ENCODE peak calls at places on chromosomes 7 and 10, in ten cellular contexts. One of them, this sample, is unnamed.

GRCh38 chr7:47581821-47582747 is at the start of gene TNS3:
- DNase-seq in activated CD4-positive, CD25-positive, alpha-beta regulatory T cell: no peak
- DNase-seq in lung: no peak
- DNase-seq in PC-9: peak; percentile 64
- DNase-seq in AG04449: no peak
- DNase-seq in non-pigmented ciliary epithelial cell: no peak
- DNase-seq in heart left ventricle: peak; percentile 52
- DNase-seq in AG20443: peak; percentile 79
- DNase-seq in NCI-H460: no peak
- DNase-seq in HTR-8/SVneo: no peak
- DNase-seq in this sample: no peak

GRCh38 chr10:106615081-106615480 is 549.4 kb downstream of the SORCS1 start:
- DNase-seq in AG20443: no peak
- DNase-seq in non-pigmented ciliary epithelial cell: peak; percentile 40
- DNase-seq in lung: no peak
- DNase-seq in HTR-8/SVneo: no peak
- DNase-seq in heart left ventricle: peak; percentile 20
- DNase-seq in NCI-H460: no peak
- DNase-seq in activated CD4-positive, CD25-positive, alpha-beta regulatory T cell: no peak
- DNase-seq in PC-9: no peak
- DNase-seq in AG04449: peak; percentile 78
- DNase-seq in this sample: peak; percentile 9

GRCh38 chr10:131943021-131943814 is 38.5 kb downstream of the BNIP3 start:
- DNase-seq in NCI-H460: peak; percentile 29
- DNase-seq in lung: no peak
- DNase-seq in AG20443: peak; percentile 31
- DNase-seq in HTR-8/SVneo: no peak
- DNase-seq in AG04449: no peak
- DNase-seq in heart left ventricle: no peak
- DNase-seq in PC-9: no peak
- DNase-seq in non-pigmented ciliary epithelial cell: no peak
- DNase-seq in activated CD4-positive, CD25-positive, alpha-beta regulatory T cell: no peak
- DNase-seq in this sample: no peak

GRCh38 chr7:732094-732541 is 5.0 kb upstream of the PRKAR1B start:
- DNase-seq in AG20443: no peak
- DNase-seq in AG04449: no peak
- DNase-seq in non-pigmented ciliary epithelial cell: peak; percentile 10
- DNase-seq in NCI-H460: peak; percentile 7
- DNase-seq in HTR-8/SVneo: no peak
- DNase-seq in PC-9: peak; percentile 83
- DNase-seq in heart left ventricle: peak; percentile 48
- DNase-seq in activated CD4-positive, CD25-positive, alpha-beta regulatory T cell: no peak
- DNase-seq in lung: no peak
- DNase-seq in this sample: no peak

GRCh38 chr7:38311329-38311937 is 38.0 kb upstream of the TARP start:
- DNase-seq in heart left ventricle: peak; percentile 38
- DNase-seq in activated CD4-positive, CD25-positive, alpha-beta regulatory T cell: no peak
- DNase-seq in AG20443: peak; percentile 55
- DNase-seq in AG04449: no peak
- DNase-seq in lung: peak; percentile 52
- DNase-seq in NCI-H460: no peak
- DNase-seq in non-pigmented ciliary epithelial cell: no peak
- DNase-seq in PC-9: no peak
- DNase-seq in HTR-8/SVneo: no peak
- DNase-seq in this sample: no peak

GRCh38 chr10:70915206-70915605 is 26.8 kb upstream of the PCBD1 start:
- DNase-seq in PC-9: no peak
- DNase-seq in activated CD4-positive, CD25-positive, alpha-beta regulatory T cell: no peak
- DNase-seq in non-pigmented ciliary epithelial cell: no peak
- DNase-seq in NCI-H460: no peak
- DNase-seq in lung: no peak
- DNase-seq in heart left ventricle: no peak
- DNase-seq in AG20443: no peak
- DNase-seq in AG04449: no peak
- DNase-seq in HTR-8/SVneo: no peak
- DNase-seq in this sample: no peak

GRCh38 chr7:30028749-30029635 is 780 bp downstream of the PLEKHA8 start:
- DNase-seq in non-pigmented ciliary epithelial cell: no peak
- DNase-seq in lung: peak; percentile 52
- DNase-seq in PC-9: peak; percentile 55
- DNase-seq in HTR-8/SVneo: peak; percentile 26
- DNase-seq in activated CD4-positive, CD25-positive, alpha-beta regulatory T cell: peak; percentile 19
- DNase-seq in heart left ventricle: peak; percentile 62
- DNase-seq in AG04449: no peak
- DNase-seq in AG20443: peak; percentile 39
- DNase-seq in NCI-H460: no peak
- DNase-seq in this sample: no peak

GRCh38 chr7:36438211-36438610 is 48.5 kb downstream of the ANLN start:
- DNase-seq in lung: no peak
- DNase-seq in AG04449: no peak
- DNase-seq in heart left ventricle: no peak
- DNase-seq in HTR-8/SVneo: no peak
- DNase-seq in AG20443: no peak
- DNase-seq in non-pigmented ciliary epithelial cell: no peak
- DNase-seq in activated CD4-positive, CD25-positive, alpha-beta regulatory T cell: no peak
- DNase-seq in PC-9: no peak
- DNase-seq in NCI-H460: no peak
- DNase-seq in this sample: no peak

GRCh38 chr10:86292462-86293322 is 73.9 kb downstream of the GRID1 start:
- DNase-seq in heart left ventricle: peak; percentile 17
- DNase-seq in non-pigmented ciliary epithelial cell: no peak
- DNase-seq in HTR-8/SVneo: no peak
- DNase-seq in AG20443: no peak
- DNase-seq in PC-9: no peak
- DNase-seq in NCI-H460: no peak
- DNase-seq in AG04449: no peak
- DNase-seq in lung: peak; percentile 27
- DNase-seq in activated CD4-positive, CD25-positive, alpha-beta regulatory T cell: no peak
- DNase-seq in this sample: no peak

GRCh38 chr10:68049289-68050078 is 25.6 kb downstream of the HERC4 start:
- DNase-seq in PC-9: no peak
- DNase-seq in AG04449: no peak
- DNase-seq in HTR-8/SVneo: no peak
- DNase-seq in NCI-H460: no peak
- DNase-seq in heart left ventricle: no peak
- DNase-seq in lung: no peak
- DNase-seq in AG20443: no peak
- DNase-seq in non-pigmented ciliary epithelial cell: no peak
- DNase-seq in activated CD4-positive, CD25-positive, alpha-beta regulatory T cell: no peak
- DNase-seq in this sample: no peak

This sample was measured in GM04503.